ENCODE peak calls at places on chromosomes 5 and 9, in seven cellular contexts. One of them, this sample, is unnamed.

GRCh38 chr5:77103457-77103856 is 16.4 kb upstream of the ZBED3 start:
- DNase-seq in heart right ventricle: no peak
- DNase-seq in coronary artery: no peak
- DNase-seq in osteoblast: no peak
- DNase-seq in left lung: no peak
- DNase-seq in PC-9: no peak
- DNase-seq in CD8-positive, alpha-beta T cell: no peak
- DNase-seq in this sample: no peak

GRCh38 chr9:116190997-116191396 is 37.4 kb downstream of the PAPPA start:
- DNase-seq in CD8-positive, alpha-beta T cell: no peak
- DNase-seq in coronary artery: no peak
- DNase-seq in osteoblast: peak
- DNase-seq in heart right ventricle: no peak
- DNase-seq in left lung: no peak
- DNase-seq in PC-9: no peak
- DNase-seq in this sample: peak

GRCh38 chr5:97037819-97038218 is 101.9 kb downstream of the LNPEP start:
- DNase-seq in coronary artery: no peak
- DNase-seq in osteoblast: no peak
- DNase-seq in left lung: no peak
- DNase-seq in heart right ventricle: no peak
- DNase-seq in PC-9: no peak
- DNase-seq in CD8-positive, alpha-beta T cell: no peak
- DNase-seq in this sample: no peak

GRCh38 chr9:1837453-1838084 is 177.6 kb upstream of the SMARCA2 start:
- DNase-seq in osteoblast: no peak
- DNase-seq in PC-9: no peak
- DNase-seq in coronary artery: no peak
- DNase-seq in heart right ventricle: no peak
- DNase-seq in left lung: no peak
- DNase-seq in CD8-positive, alpha-beta T cell: no peak
- DNase-seq in this sample: no peak

GRCh38 chr9:68851657-68852056 is 146.6 kb downstream of the PIP5K1B start:
- DNase-seq in coronary artery: no peak
- DNase-seq in osteoblast: no peak
- DNase-seq in CD8-positive, alpha-beta T cell: no peak
- DNase-seq in heart right ventricle: no peak
- DNase-seq in left lung: no peak
- DNase-seq in PC-9: no peak
- DNase-seq in this sample: no peak

GRCh38 chr5:68178579-68178978 is 37.0 kb upstream of the PIK3R1 start:
- DNase-seq in heart right ventricle: no peak
- DNase-seq in PC-9: peak
- DNase-seq in osteoblast: no peak
- DNase-seq in coronary artery: no peak
- DNase-seq in left lung: no peak
- DNase-seq in CD8-positive, alpha-beta T cell: no peak
- DNase-seq in this sample: no peak

GRCh38 chr5:140608730-140609520 is 24.1 kb downstream of the CD14 start:
- DNase-seq in PC-9: no peak
- DNase-seq in heart right ventricle: no peak
- DNase-seq in coronary artery: no peak
- DNase-seq in osteoblast: peak
- DNase-seq in CD8-positive, alpha-beta T cell: no peak
- DNase-seq in left lung: peak
- DNase-seq in this sample: no peak

GRCh38 chr9:107216331-107216730 is 66.7 kb upstream of the RAD23B start:
- DNase-seq in heart right ventricle: no peak
- DNase-seq in CD8-positive, alpha-beta T cell: no peak
- DNase-seq in coronary artery: no peak
- DNase-seq in osteoblast: no peak
- DNase-seq in PC-9: no peak
- DNase-seq in left lung: no peak
- DNase-seq in this sample: no peak

GRCh38 chr5:11075010-11075860 is 314.2 kb upstream of the DAP start:
- DNase-seq in heart right ventricle: no peak
- DNase-seq in CD8-positive, alpha-beta T cell: no peak
- DNase-seq in left lung: no peak
- DNase-seq in osteoblast: no peak
- DNase-seq in PC-9: no peak
- DNase-seq in coronary artery: no peak
- DNase-seq in this sample: no peak

GRCh38 chr9:125428515-125429467 is 167.2 kb downstream of the GAPVD1 start:
- DNase-seq in osteoblast: peak
- DNase-seq in heart right ventricle: no peak
- DNase-seq in coronary artery: no peak
- DNase-seq in CD8-positive, alpha-beta T cell: no peak
- DNase-seq in left lung: no peak
- DNase-seq in PC-9: no peak
- DNase-seq in this sample: no peak

GRCh38 chr9:38417003-38417965 is 7.0 kb downstream of the IGFBPL1 start:
- DNase-seq in CD8-positive, alpha-beta T cell: no peak
- DNase-seq in osteoblast: peak
- DNase-seq in left lung: no peak
- DNase-seq in heart right ventricle: no peak
- DNase-seq in coronary artery: no peak
- DNase-seq in PC-9: no peak
- DNase-seq in this sample: no peak

GRCh38 chr9:127526655-127527559 is 75.6 kb downstream of the LRSAM1 start:
- DNase-seq in PC-9: no peak
- DNase-seq in heart right ventricle: no peak
- DNase-seq in osteoblast: peak
- DNase-seq in CD8-positive, alpha-beta T cell: no peak
- DNase-seq in left lung: no peak
- DNase-seq in coronary artery: no peak
- DNase-seq in this sample: no peak

GRCh38 chr5:123125953-123126352 is 36.9 kb downstream of the PRDM6 start:
- DNase-seq in coronary artery: no peak
- DNase-seq in osteoblast: no peak
- DNase-seq in PC-9: no peak
- DNase-seq in heart right ventricle: no peak
- DNase-seq in left lung: no peak
- DNase-seq in CD8-positive, alpha-beta T cell: no peak
- DNase-seq in this sample: no peak

GRCh38 chr9:98809311-98810105 is 2.0 kb downstream of the GALNT12 start:
- DNase-seq in CD8-positive, alpha-beta T cell: no peak
- DNase-seq in left lung: no peak
- DNase-seq in coronary artery: no peak
- DNase-seq in PC-9: no peak
- DNase-seq in heart right ventricle: no peak
- DNase-seq in osteoblast: no peak
- DNase-seq in this sample: no peak

GRCh38 chr9:27445057-27445990 is 78.8 kb upstream of the IFNK start:
- DNase-seq in left lung: no peak
- DNase-seq in heart right ventricle: no peak
- DNase-seq in coronary artery: no peak
- DNase-seq in PC-9: no peak
- DNase-seq in osteoblast: peak
- DNase-seq in CD8-positive, alpha-beta T cell: no peak
- DNase-seq in this sample: no peak

GRCh38 chr9:90033030-90033650 is 428.3 kb downstream of the GADD45G start:
- DNase-seq in CD8-positive, alpha-beta T cell: no peak
- DNase-seq in heart right ventricle: no peak
- DNase-seq in coronary artery: no peak
- DNase-seq in left lung: no peak
- DNase-seq in PC-9: no peak
- DNase-seq in osteoblast: no peak
- DNase-seq in this sample: no peak

GRCh38 chr9:91486699-91487497 is 63.3 kb upstream of the NFIL3 start:
- DNase-seq in coronary artery: no peak
- DNase-seq in CD8-positive, alpha-beta T cell: no peak
- DNase-seq in left lung: no peak
- DNase-seq in osteoblast: peak
- DNase-seq in PC-9: no peak
- DNase-seq in heart right ventricle: peak
- DNase-seq in this sample: no peak

GRCh38 chr5:81924467-81924866 is 47.4 kb upstream of the ATG10 start:
- DNase-seq in left lung: no peak
- DNase-seq in coronary artery: no peak
- DNase-seq in CD8-positive, alpha-beta T cell: no peak
- DNase-seq in osteoblast: no peak
- DNase-seq in heart right ventricle: peak
- DNase-seq in PC-9: no peak
- DNase-seq in this sample: no peak

GRCh38 chr5:850511-851006 is at the start of gene ZDHHC11:
- DNase-seq in coronary artery: no peak
- DNase-seq in left lung: peak
- DNase-seq in heart right ventricle: peak
- DNase-seq in PC-9: no peak
- DNase-seq in osteoblast: peak
- DNase-seq in CD8-positive, alpha-beta T cell: no peak
- DNase-seq in this sample: no peak

GRCh38 chr5:32833127-32833526 is 122.0 kb downstream of the NPR3 start:
- DNase-seq in PC-9: no peak
- DNase-seq in left lung: no peak
- DNase-seq in heart right ventricle: no peak
- DNase-seq in coronary artery: no peak
- DNase-seq in osteoblast: no peak
- DNase-seq in CD8-positive, alpha-beta T cell: no peak
- DNase-seq in this sample: no peak

GRCh38 chr5:121748690-121749089 is 103.0 kb upstream of the FTMT start:
- DNase-seq in osteoblast: no peak
- DNase-seq in coronary artery: no peak
- DNase-seq in PC-9: no peak
- DNase-seq in heart right ventricle: no peak
- DNase-seq in left lung: no peak
- DNase-seq in CD8-positive, alpha-beta T cell: no peak
- DNase-seq in this sample: no peak

GRCh38 chr9:98890256-98890655 is 53.5 kb upstream of the COL15A1 start:
- DNase-seq in PC-9: no peak
- DNase-seq in osteoblast: no peak
- DNase-seq in heart right ventricle: no peak
- DNase-seq in CD8-positive, alpha-beta T cell: peak
- DNase-seq in coronary artery: no peak
- DNase-seq in left lung: no peak
- DNase-seq in this sample: no peak

GRCh38 chr9:78714591-78714990 is 417.7 kb downstream of the PSAT1 start:
- DNase-seq in left lung: no peak
- DNase-seq in heart right ventricle: no peak
- DNase-seq in osteoblast: peak
- DNase-seq in coronary artery: no peak
- DNase-seq in PC-9: no peak
- DNase-seq in CD8-positive, alpha-beta T cell: no peak
- DNase-seq in this sample: no peak

GRCh38 chr5:15515229-15515628 is 15.2 kb downstream of the FBXL7 start:
- DNase-seq in CD8-positive, alpha-beta T cell: no peak
- DNase-seq in osteoblast: no peak
- DNase-seq in heart right ventricle: no peak
- DNase-seq in coronary artery: no peak
- DNase-seq in left lung: no peak
- DNase-seq in PC-9: no peak
- DNase-seq in this sample: no peak

GRCh38 chr9:89821081-89821480 is 216.3 kb downstream of the GADD45G start:
- DNase-seq in left lung: no peak
- DNase-seq in CD8-positive, alpha-beta T cell: no peak
- DNase-seq in osteoblast: no peak
- DNase-seq in PC-9: no peak
- DNase-seq in heart right ventricle: no peak
- DNase-seq in coronary artery: peak
- DNase-seq in this sample: no peak

DNA sequence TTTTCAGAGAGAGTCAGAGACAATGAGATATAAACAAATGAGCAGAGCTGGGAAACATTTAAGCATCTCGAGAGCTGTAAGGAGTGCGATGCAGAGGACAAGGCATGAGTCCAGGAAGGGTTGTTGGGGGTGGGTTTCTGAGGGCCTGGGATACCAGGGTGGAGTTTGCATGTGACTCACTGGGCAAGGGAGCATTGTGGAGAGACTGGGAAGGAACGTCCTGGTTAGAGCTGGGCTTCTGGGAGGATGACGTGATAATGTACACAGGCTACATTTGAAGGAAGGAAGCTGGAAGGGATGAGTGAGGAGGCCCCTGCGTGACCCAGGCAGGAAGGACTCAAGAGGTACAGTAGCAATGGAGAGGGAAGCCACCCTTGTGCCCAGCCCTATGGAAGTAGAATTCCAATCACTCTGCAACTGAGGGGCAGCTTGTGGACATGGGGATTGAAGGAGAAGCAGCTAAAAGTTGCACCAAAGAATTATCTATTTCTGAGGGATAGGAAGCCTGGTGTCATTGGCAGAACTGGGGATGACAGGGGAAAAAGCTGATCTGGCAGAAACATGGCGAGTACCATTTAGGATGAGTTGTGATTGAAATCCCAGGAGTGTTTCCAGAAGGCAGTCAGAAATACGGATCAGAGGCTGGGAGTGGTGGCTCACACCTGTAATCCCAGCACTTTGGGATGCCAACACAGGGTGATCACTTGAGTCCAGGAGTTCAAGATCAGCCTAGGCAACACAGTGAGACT is 59.3 kb upstream of the AFAP1L1 start:
- DNase-seq in CD8-positive, alpha-beta T cell: no peak
- DNase-seq in heart right ventricle: no peak
- DNase-seq in osteoblast: peak
- DNase-seq in coronary artery: no peak
- DNase-seq in left lung: no peak
- DNase-seq in PC-9: no peak
- DNase-seq in this sample: peak
- H3K27ac ChIP-seq in CD8-positive, alpha-beta T cell: no peak
- H3K27ac ChIP-seq in heart right ventricle: peak
- H3K27ac ChIP-seq in osteoblast: peak
- H3K27ac ChIP-seq in coronary artery: no peak
- H3K27ac ChIP-seq in left lung: peak
- H3K27ac ChIP-seq in PC-9: no peak
- H3K27ac ChIP-seq in this sample: peak

GRCh38 chr9:114047717-114048116 is 30.4 kb downstream of the AMBP start:
- DNase-seq in heart right ventricle: no peak
- DNase-seq in PC-9: no peak
- DNase-seq in left lung: no peak
- DNase-seq in CD8-positive, alpha-beta T cell: no peak
- DNase-seq in coronary artery: peak
- DNase-seq in osteoblast: peak
- DNase-seq in this sample: no peak
- TF ChIP-seq CTCF in heart right ventricle: no peak
- TF ChIP-seq CTCF in PC-9: peak
- TF ChIP-seq CTCF in left lung: peak
- TF ChIP-seq CTCF in CD8-positive, alpha-beta T cell: no peak
- TF ChIP-seq CTCF in coronary artery: no peak
- TF ChIP-seq CTCF in osteoblast: peak
- TF ChIP-seq CTCF in this sample: peak

GRCh38 chr5:116454417-116454927 is 120.2 kb downstream of the SEMA6A start:
- DNase-seq in heart right ventricle: no peak
- DNase-seq in CD8-positive, alpha-beta T cell: no peak
- DNase-seq in coronary artery: no peak
- DNase-seq in left lung: no peak
- DNase-seq in osteoblast: no peak
- DNase-seq in PC-9: no peak
- DNase-seq in this sample: peak
- H3K27ac ChIP-seq in heart right ventricle: peak
- H3K27ac ChIP-seq in CD8-positive, alpha-beta T cell: no peak
- H3K27ac ChIP-seq in coronary artery: peak
- H3K27ac ChIP-seq in left lung: no peak
- H3K27ac ChIP-seq in osteoblast: peak
- H3K27ac ChIP-seq in PC-9: no peak
- H3K27ac ChIP-seq in this sample: no peak

DNA sequence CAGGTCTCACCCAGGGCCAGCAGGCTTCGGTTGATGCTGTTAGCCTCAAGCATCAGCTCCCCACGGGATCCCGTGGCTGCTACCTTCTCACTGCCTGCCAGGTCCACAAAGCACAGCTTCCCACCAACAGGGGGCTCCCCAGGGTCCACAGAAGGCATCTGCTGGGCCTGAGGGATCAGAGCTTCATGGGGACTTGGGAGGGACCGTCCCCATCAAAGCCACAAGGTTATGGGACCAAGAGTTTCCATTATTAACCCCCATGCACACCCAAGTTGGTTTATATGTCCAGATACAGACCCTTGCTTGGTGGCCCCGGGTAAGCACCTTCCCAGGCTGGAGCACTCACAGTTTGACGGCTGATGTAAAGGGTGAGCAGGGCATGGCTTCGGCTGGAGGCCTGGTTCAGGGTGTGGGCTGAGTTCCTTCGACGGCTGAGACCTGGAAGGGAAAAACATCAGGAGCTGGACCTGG is 3.0 kb downstream of the KIF12 start:
- DNase-seq in CD8-positive, alpha-beta T cell: no peak
- DNase-seq in left lung: no peak
- DNase-seq in coronary artery: no peak
- DNase-seq in osteoblast: peak
- DNase-seq in heart right ventricle: no peak
- DNase-seq in PC-9: no peak
- DNase-seq in this sample: no peak
- TF ChIP-seq CTCF in CD8-positive, alpha-beta T cell: no peak
- TF ChIP-seq CTCF in left lung: no peak
- TF ChIP-seq CTCF in coronary artery: no peak
- TF ChIP-seq CTCF in osteoblast: peak
- TF ChIP-seq CTCF in heart right ventricle: no peak
- TF ChIP-seq CTCF in PC-9: no peak
- TF ChIP-seq CTCF in this sample: peak

This sample was measured in AG04450.